ENCODE peak calls at places on chromosome 9, in four cellular contexts. M is AG10803, C is OCI-LY7, E is WTC11. X is an unnamed sample.

GRCh38 chr9:99368341-99369326 is 146.6 kb downstream of the SEC61B start:
- DNase-seq in M (peak), C (no peak), E (no peak), X (no peak)

GRCh38 chr9:36485647-36486453 is 85.8 kb upstream of the RNF38 start:
- DNase-seq in M (peak), C (no peak), E (no peak), X (no peak)

GRCh38 chr9:110047955-110048472 is 159.9 kb downstream of the C9orf152 start:
- DNase-seq in M (no peak), C (peak), E (peak), X (peak)

GRCh38 chr9:135244751-135245221 is 157.3 kb downstream of the OLFM1 start:
- DNase-seq in M (no peak), C (no peak), E (no peak), X (peak)

GRCh38 chr9:13427587-13427986 is 148.1 kb upstream of the MPDZ start:
- DNase-seq in M (peak), C (peak), E (no peak), X (no peak)

GRCh38 chr9:97327562-97327961 is 20.1 kb downstream of the CCDC180 start:
- DNase-seq in M (no peak), C (no peak), E (no peak), X (no peak)

GRCh38 chr9:85089188-85089969 is 419.9 kb downstream of the NTRK2 start:
- DNase-seq in M (no peak), C (no peak), E (no peak), X (no peak)

GRCh38 chr9:16161469-16161868 is 608.6 kb downstream of the CCDC171 start:
- DNase-seq in M (no peak), C (no peak), E (no peak), X (no peak)

GRCh38 chr9:98255064-98255577 is 328 bp downstream of the TBC1D2 start:
- DNase-seq in M (peak), C (no peak), E (no peak), X (no peak)

GRCh38 chr9:121367651-121368510 is 2.2 kb downstream of the STOM start:
- DNase-seq in M (peak), C (no peak), E (no peak), X (no peak)

GRCh38 chr9:20508242-20508641 is 114.1 kb downstream of the MLLT3 start:
- DNase-seq in M (no peak), C (no peak), E (no peak), X (no peak)

GRCh38 chr9:105051897-105052296 is 123.9 kb upstream of the ABCA1 start:
- DNase-seq in M (no peak), C (no peak), E (no peak), X (no peak)

GRCh38 chr9:70551391-70551790 is 136.9 kb upstream of the KLF9 start:
- DNase-seq in M (no peak), C (no peak), E (no peak), X (no peak)

GRCh38 chr9:109735796-109736195 is 44.2 kb upstream of the PALM2AKAP2 start:
- DNase-seq in M (no peak), C (no peak), E (no peak), X (no peak)

GRCh38 chr9:126496181-126496576 is 117.5 kb upstream of the LMX1B start:
- DNase-seq in M (no peak), C (no peak), E (no peak), X (no peak)

GRCh38 chr9:112065781-112066606 is 109.1 kb downstream of the SUSD1 start:
- DNase-seq in M (no peak), C (no peak), E (peak), X (no peak)

GRCh38 chr9:30935730-30936129 is 1448.7 kb upstream of the ACO1 start:
- DNase-seq in M (no peak), C (no peak), E (no peak), X (no peak)

GRCh38 chr9:8816361-8816760 is 1016.8 kb upstream of the DMAC1 start:
- DNase-seq in M (no peak), C (no peak), E (no peak), X (no peak)

GRCh38 chr9:27749838-27750237 is 176.6 kb upstream of the C9orf72 start:
- DNase-seq in M (no peak), C (no peak), E (peak), X (no peak)

GRCh38 chr9:113302792-113303418 is at the start of gene RNF183:
- DNase-seq in M (no peak), C (no peak), E (no peak), X (no peak)

GRCh38 chr9:26331223-26331622 is 561.4 kb downstream of the CAAP1 start:
- DNase-seq in M (no peak), C (no peak), E (no peak), X (no peak)

GRCh38 chr9:72524820-72525539 is 3.6 kb downstream of the TMC1 start:
- DNase-seq in M (peak), C (no peak), E (no peak), X (no peak)

GRCh38 chr9:76465442-76466298 is 6.7 kb downstream of the GCNT1 start:
- DNase-seq in M (no peak), C (peak), E (no peak), X (no peak)

GRCh38 chr9:135104761-135105160 is 17.3 kb downstream of the OLFM1 start:
- DNase-seq in M (no peak), C (no peak), E (no peak), X (no peak)

GRCh38 chr9:136206602-136207333 is 1.8 kb upstream of the LHX3 start:
- DNase-seq in M (no peak), C (no peak), E (no peak), X (peak)

GRCh38 chr9:137582286-137582860 is 3.6 kb upstream of the DPH7 start:
- DNase-seq in M (no peak), C (peak), E (peak), X (peak)
- TF ChIP-seq CTCF in M (peak), C (peak), E (peak), X (no peak)

GRCh38 chr9:124663046-124663961 is 107.8 kb downstream of the NR6A1 start:
- DNase-seq in M (peak), C (no peak), E (no peak), X (no peak)

GRCh38 chr9:124664143-124664542 is 107.0 kb downstream of the NR6A1 start:
- DNase-seq in M (no peak), C (no peak), E (no peak), X (no peak)

GRCh38 chr9:124662561-124662960 is 108.5 kb downstream of the NR6A1 start:
- DNase-seq in M (no peak), C (no peak), E (no peak), X (no peak)

GRCh38 chr9:124666642-124667041 is 104.5 kb downstream of the NR6A1 start:
- DNase-seq in M (no peak), C (no peak), E (no peak), X (no peak)

GRCh38 chr9:124665391-124666058 is 105.6 kb downstream of the NR6A1 start:
- DNase-seq in M (peak), C (no peak), E (no peak), X (no peak)
- TF ChIP-seq CTCF in M (no peak), C (no peak), E (no peak), X (no peak)

GRCh38 chr9:75333624-75334023 is 245.3 kb downstream of the OSTF1 start:
- DNase-seq in M (no peak), C (no peak), E (no peak), X (no peak)
- TF ChIP-seq CTCF in M (no peak), C (peak), E (no peak), X (no peak)

GRCh38 chr9:37784291-37784639 is 599 bp downstream of the EXOSC3 start:
- DNase-seq in M (no peak), C (no peak), E (no peak), X (no peak)

GRCh38 chr9:37787059-37787458 is 2.2 kb upstream of the EXOSC3 start:
- DNase-seq in M (no peak), C (no peak), E (peak), X (no peak)

GRCh38 chr9:37790096-37790495 is 5.2 kb upstream of the EXOSC3 start:
- DNase-seq in M (no peak), C (no peak), E (no peak), X (no peak)

GRCh38 chr9:37788328-37788727 is 3.5 kb upstream of the EXOSC3 start:
- DNase-seq in M (no peak), C (no peak), E (no peak), X (no peak)

DNA sequence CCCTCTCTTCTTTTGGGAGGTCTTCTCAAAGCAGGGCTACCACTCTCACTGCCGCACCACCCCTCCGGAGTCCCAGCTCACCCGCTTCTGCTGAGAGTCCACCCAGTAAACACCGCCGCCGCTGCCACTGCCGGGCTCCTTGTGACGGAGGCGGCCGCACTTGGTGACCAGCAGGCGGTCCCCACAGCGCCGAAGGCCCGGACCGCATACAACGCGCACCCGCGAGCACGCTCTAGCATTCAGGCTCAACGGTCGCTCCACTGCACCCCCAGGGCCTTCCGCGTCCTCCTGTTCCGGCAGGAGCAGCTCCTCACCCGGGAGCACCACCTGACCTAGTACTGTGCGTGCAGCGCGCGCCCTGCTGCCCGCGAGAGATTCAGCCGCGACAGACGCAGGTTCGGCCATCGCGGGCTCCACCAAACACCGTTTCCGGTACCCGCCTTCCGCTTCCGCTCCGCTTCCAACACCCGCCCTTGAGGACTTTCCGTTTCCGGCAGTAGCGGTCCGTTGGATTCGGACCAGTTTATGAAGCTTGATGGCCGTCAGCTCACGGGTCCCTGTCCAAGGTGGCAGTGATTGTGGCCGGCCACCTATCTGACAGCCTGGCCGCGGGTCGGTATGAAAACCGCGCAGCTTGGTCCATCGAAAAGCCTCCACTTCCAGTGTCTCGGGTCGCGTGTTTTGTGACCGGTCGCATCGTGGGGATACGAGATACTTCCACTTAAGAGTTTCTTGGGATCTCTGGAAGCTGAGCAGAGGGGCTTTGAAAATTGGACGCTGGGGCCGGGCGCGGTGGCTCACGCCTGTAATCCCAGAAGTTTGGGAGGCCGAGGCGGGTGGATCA is at the start of gene EXOSC3:
- DNase-seq in M (peak), C (peak), E (peak), X (peak)
- TF ChIP-seq CTCF in M (peak), C (no peak), E (no peak), X (no peak)

GRCh38 chr9:90830051-90830450 is 28.4 kb downstream of the SYK start:
- DNase-seq in M (no peak), C (peak), E (no peak), X (no peak)
- TF ChIP-seq CTCF in M (no peak), C (peak), E (peak), X (peak)

GRCh38 chr9:7363777-7364477 is 435.7 kb downstream of the DMAC1 start:
- DNase-seq in M (no peak), C (no peak), E (no peak), X (no peak)

GRCh38 chr9:7354704-7355103 is 444.9 kb downstream of the DMAC1 start:
- DNase-seq in M (no peak), C (no peak), E (no peak), X (no peak)

GRCh38 chr9:7360513-7360912 is 439.1 kb downstream of the DMAC1 start:
- DNase-seq in M (no peak), C (no peak), E (peak), X (no peak)

DNA sequence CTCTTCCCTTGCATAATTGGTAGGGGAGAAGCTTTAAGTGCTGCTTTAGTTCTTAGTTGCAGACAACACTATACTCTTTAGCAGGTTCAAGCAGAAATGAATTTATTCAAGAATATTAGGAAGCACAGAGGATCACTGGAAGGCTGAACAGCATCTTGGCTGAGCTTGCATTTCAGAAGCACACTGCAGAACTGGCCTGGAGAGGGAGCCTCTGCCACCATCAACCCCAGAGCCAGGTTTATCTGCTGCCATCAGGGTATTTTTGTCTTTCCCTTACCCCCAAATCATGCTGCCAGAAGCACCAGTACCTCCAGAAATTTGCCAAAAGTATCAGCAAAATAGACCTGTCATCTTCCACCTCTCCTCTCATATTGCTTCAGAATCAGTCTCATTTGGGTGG is 440.7 kb downstream of the DMAC1 start:
- DNase-seq in M (no peak), C (no peak), E (peak), X (no peak)
- TF ChIP-seq CTCF in M (peak), C (peak), E (no peak), X (no peak)

DNA sequence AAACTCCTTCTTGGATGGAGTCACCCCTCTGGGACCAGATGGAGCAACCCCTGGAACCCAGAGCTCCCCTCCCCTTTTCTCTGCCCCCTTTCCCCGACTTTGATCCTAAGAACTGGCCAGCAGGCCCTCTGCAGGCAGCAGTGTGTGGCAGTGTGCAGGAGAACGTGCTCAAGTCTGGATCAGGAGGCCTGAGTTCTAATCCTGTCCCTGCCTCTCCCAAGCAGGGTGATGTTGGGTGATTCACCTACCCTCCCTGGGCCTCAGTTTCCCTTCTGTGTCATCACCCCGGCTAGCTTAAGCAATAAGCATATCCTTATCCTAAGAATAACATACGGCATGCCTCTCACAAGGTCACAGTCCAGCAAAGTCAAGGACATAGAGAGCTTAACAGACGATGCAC is 67.6 kb downstream of the C9orf50 start:
- DNase-seq in M (no peak), C (no peak), E (no peak), X (no peak)
- TF ChIP-seq CTCF in M (no peak), C (no peak), E (no peak), X (no peak)

DNA sequence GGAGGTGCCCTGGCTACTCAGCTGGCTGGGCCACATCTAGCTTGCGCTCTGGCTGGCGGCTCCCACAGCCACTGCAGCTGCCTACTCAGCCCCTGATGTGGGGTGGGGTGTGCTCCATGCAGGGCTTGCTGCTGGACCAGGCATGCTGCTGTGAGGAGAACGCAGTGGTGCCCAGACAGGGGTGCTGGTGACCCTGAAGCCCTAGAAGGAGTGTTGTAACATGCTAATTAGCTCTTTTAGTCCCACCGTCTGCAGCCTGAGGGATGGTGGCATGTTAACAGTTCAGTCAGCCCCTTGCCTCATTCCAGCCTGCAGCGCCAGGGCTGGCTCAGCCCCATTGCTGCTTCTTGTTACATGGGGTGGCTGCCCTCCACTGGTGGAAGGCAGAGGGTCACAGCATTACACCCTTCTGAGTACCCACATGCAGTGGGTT is 642.3 kb downstream of the DMRTA1 start:
- DNase-seq in M (peak), C (peak), E (peak), X (peak)
- TF ChIP-seq CTCF in M (peak), C (no peak), E (peak), X (no peak)

DNA sequence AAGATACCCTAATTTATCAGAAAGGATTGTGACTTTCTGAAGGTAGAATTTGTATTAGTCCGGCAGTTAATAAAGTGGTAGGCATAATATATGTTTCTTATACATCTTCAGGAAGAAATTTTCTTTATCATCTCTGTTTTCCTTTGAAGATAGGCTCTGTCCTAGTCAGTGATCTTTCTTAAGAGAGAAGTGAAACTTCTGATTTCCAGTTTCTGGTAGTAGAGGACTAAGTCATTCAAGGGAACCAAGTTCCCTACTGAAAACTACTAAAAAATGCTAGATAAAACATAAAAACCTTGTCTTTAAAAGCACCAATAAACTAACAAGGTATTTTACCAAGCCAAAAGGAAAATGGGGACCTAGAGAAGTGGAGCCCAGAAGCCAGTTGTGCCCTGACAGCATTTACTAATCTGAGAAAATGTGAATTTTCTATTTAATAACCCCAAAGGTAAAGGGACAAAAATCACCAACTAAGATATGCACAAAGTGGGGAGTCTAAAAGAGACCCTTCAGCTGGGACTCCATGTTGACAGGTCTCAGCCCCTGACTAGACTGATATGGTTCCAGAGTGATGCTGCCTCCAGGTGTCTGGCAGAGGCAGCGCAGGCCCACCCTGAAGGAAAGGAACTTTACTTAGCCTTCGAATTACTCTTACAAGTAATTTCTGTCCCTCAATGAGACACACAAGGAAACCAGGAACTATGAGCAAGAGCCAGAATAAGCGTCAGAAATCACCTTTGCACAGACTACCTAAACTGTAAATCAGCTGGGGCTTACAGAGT is 72.7 kb downstream of the FAM78A start:
- DNase-seq in M (no peak), C (peak), E (peak), X (peak)
- TF ChIP-seq CTCF in M (peak), C (peak), E (peak), X (no peak)

DNA sequence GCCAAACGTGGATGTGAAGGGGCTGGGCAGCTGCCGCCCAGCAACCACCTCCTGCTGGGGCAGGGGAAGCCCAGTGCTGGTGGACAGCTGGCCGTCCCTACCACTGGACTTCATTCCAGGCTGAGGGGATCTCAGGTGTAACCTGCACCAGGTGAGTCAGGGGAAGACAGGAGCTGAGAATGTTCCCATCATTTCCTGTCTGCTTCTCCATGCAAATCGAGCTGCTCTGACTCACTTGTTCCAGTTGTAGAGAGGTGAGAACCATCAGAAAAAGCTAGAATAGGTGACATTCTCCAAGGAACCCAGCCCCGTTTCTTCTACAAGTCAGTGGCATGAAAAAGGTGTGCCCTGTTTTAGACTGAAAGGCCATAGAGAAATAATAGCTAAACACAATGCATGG is 21.8 kb upstream of the BARX1 start:
- DNase-seq in M (no peak), C (no peak), E (no peak), X (no peak)
- TF ChIP-seq CTCF in M (no peak), C (no peak), E (no peak), X (no peak)